ENCODE peak calls at places on chromosome 18, in seven cellular contexts. One of them, this sample, is unnamed. For H3K4me1, the result is how much of the 10 kb centered on the place peaks cover.

GRCh38 chr18:77206676-77207370 is 42.8 kb upstream of the GALR1 start:
- DNase-seq in PC-3: no peak
- DNase-seq in A549: no peak
- DNase-seq in BE2C: no peak
- DNase-seq in mammary epithelial cell: no peak
- DNase-seq in thyroid gland: peak
- DNase-seq in Peyer's patch: no peak
- DNase-seq in this sample: peak

GRCh38 chr18:44859263-44859662 is 178.6 kb downstream of the SETBP1 start:
- DNase-seq in A549: no peak
- DNase-seq in thyroid gland: no peak
- DNase-seq in BE2C: no peak
- DNase-seq in PC-3: peak
- DNase-seq in Peyer's patch: no peak
- DNase-seq in mammary epithelial cell: peak
- DNase-seq in this sample: no peak

GRCh38 chr18:29313312-29313711 is 1136.4 kb upstream of the CDH2 start:
- DNase-seq in mammary epithelial cell: no peak
- DNase-seq in PC-3: no peak
- DNase-seq in Peyer's patch: no peak
- DNase-seq in BE2C: no peak
- DNase-seq in thyroid gland: no peak
- DNase-seq in A549: no peak
- DNase-seq in this sample: no peak

GRCh38 chr18:68498185-68498584 is 216.7 kb downstream of the TMX3 start:
- DNase-seq in BE2C: no peak
- DNase-seq in A549: no peak
- DNase-seq in Peyer's patch: no peak
- DNase-seq in thyroid gland: no peak
- DNase-seq in PC-3: no peak
- DNase-seq in mammary epithelial cell: no peak
- DNase-seq in this sample: no peak

GRCh38 chr18:78787751-78788150 is 191.9 kb upstream of the SALL3 start:
- DNase-seq in mammary epithelial cell: no peak
- DNase-seq in PC-3: no peak
- DNase-seq in A549: no peak
- DNase-seq in Peyer's patch: no peak
- DNase-seq in BE2C: no peak
- DNase-seq in thyroid gland: no peak
- DNase-seq in this sample: no peak

GRCh38 chr18:56615738-56616520 is 22.5 kb downstream of the TXNL1 start:
- DNase-seq in thyroid gland: peak
- DNase-seq in PC-3: no peak
- DNase-seq in A549: no peak
- DNase-seq in Peyer's patch: no peak
- DNase-seq in BE2C: no peak
- DNase-seq in mammary epithelial cell: no peak
- DNase-seq in this sample: no peak

GRCh38 chr18:35172451-35173035 is 68.3 kb upstream of the ZNF397 start:
- DNase-seq in A549: no peak
- DNase-seq in thyroid gland: no peak
- DNase-seq in PC-3: no peak
- DNase-seq in Peyer's patch: no peak
- DNase-seq in BE2C: no peak
- DNase-seq in mammary epithelial cell: no peak
- DNase-seq in this sample: no peak

GRCh38 chr18:35193313-35193712 is 47.5 kb upstream of the ZNF397 start:
- DNase-seq in A549: no peak
- DNase-seq in BE2C: no peak
- DNase-seq in Peyer's patch: no peak
- DNase-seq in PC-3: no peak
- DNase-seq in thyroid gland: no peak
- DNase-seq in mammary epithelial cell: no peak
- DNase-seq in this sample: no peak

GRCh38 chr18:49025426-49025766 is 74.6 kb upstream of the SMAD7 start:
- DNase-seq in PC-3: no peak
- DNase-seq in A549: no peak
- DNase-seq in BE2C: no peak
- DNase-seq in mammary epithelial cell: no peak
- DNase-seq in thyroid gland: no peak
- DNase-seq in Peyer's patch: no peak
- DNase-seq in this sample: no peak

GRCh38 chr18:49024808-49025361 is 74.1 kb upstream of the SMAD7 start:
- DNase-seq in PC-3: no peak
- DNase-seq in BE2C: peak
- DNase-seq in A549: no peak
- DNase-seq in mammary epithelial cell: no peak
- DNase-seq in thyroid gland: no peak
- DNase-seq in Peyer's patch: peak
- DNase-seq in this sample: no peak

GRCh38 chr18:49025767-49026500 is 75.2 kb upstream of the SMAD7 start:
- DNase-seq in BE2C: no peak
- DNase-seq in thyroid gland: no peak
- DNase-seq in PC-3: no peak
- DNase-seq in A549: no peak
- DNase-seq in mammary epithelial cell: no peak
- DNase-seq in Peyer's patch: peak
- DNase-seq in this sample: no peak

GRCh38 chr18:49028091-49028490 is 77.3 kb upstream of the SMAD7 start:
- DNase-seq in PC-3: no peak
- DNase-seq in thyroid gland: no peak
- DNase-seq in A549: no peak
- DNase-seq in BE2C: no peak
- DNase-seq in mammary epithelial cell: no peak
- DNase-seq in Peyer's patch: no peak
- DNase-seq in this sample: no peak

DNA sequence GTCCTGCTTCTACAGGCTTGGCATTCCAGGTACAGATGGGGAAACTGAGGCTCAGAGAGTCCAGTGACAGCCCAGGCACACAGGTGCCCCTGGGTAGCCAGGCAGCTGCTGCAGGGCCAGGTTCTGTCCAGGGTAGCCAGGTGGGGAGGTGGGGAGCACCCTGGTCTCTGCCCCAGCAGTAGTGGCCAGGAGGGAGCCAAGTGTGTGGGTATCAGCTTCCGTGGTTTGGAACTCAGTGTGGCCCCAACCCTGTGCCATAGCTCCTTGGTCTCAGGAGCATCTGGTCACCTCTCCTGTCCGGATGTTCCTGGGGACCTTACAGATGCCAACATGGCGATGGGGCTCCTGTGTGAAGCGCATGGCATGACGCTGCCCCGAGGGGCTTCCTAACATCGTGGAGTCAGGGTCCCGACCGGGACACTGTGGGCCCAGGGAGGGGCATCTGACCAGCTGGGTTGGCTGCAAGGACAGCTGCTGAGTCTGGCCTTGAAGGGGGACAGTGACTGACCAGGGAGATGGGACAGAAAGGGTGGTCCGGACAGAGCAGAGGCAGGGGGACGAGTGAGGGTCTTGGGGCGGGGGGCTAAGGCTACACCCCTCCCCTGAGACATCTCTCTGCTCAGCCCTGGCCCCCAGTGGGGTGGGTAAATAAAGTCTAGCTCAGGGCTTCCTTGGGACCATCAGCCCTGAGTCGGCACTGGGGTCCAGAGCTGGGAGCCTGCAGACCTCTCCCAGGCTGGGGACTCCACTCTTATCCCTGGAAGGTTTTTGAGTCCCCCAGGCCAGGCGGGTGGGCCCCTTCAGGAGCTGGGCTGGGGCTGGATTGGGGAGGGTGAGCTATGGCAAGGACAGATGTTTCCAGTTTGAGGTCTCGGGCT is 76.0 kb upstream of the SMAD7 start:
- DNase-seq in A549: no peak
- DNase-seq in BE2C: no peak
- DNase-seq in thyroid gland: no peak
- DNase-seq in Peyer's patch: peak
- DNase-seq in PC-3: no peak
- DNase-seq in mammary epithelial cell: no peak
- DNase-seq in this sample: no peak
- H3K4me1 ChIP-seq in A549: under half
- H3K4me1 ChIP-seq in BE2C: under half
- H3K4me1 ChIP-seq in thyroid gland: under half
- H3K4me1 ChIP-seq in Peyer's patch: under half
- H3K4me1 ChIP-seq in PC-3: under half
- H3K4me1 ChIP-seq in mammary epithelial cell: under half
- H3K4me1 ChIP-seq in this sample: under half

GRCh38 chr18:12890964-12891363 is 6.9 kb upstream of the PTPN2 start:
- DNase-seq in Peyer's patch: no peak
- DNase-seq in BE2C: no peak
- DNase-seq in mammary epithelial cell: no peak
- DNase-seq in PC-3: no peak
- DNase-seq in A549: no peak
- DNase-seq in thyroid gland: no peak
- DNase-seq in this sample: no peak

GRCh38 chr18:12895016-12895415 is 11.0 kb upstream of the PTPN2 start:
- DNase-seq in mammary epithelial cell: no peak
- DNase-seq in PC-3: no peak
- DNase-seq in Peyer's patch: no peak
- DNase-seq in thyroid gland: no peak
- DNase-seq in BE2C: no peak
- DNase-seq in A549: no peak
- DNase-seq in this sample: peak

GRCh38 chr18:12886498-12887126 is 2.6 kb upstream of the PTPN2 start:
- DNase-seq in A549: no peak
- DNase-seq in thyroid gland: no peak
- DNase-seq in PC-3: peak
- DNase-seq in BE2C: peak
- DNase-seq in Peyer's patch: no peak
- DNase-seq in mammary epithelial cell: peak
- DNase-seq in this sample: peak

GRCh38 chr18:12891561-12891960 is 7.5 kb upstream of the PTPN2 start:
- DNase-seq in Peyer's patch: no peak
- DNase-seq in A549: no peak
- DNase-seq in mammary epithelial cell: no peak
- DNase-seq in thyroid gland: no peak
- DNase-seq in BE2C: no peak
- DNase-seq in PC-3: peak
- DNase-seq in this sample: peak

GRCh38 chr18:12890500-12890899 is 6.5 kb upstream of the PTPN2 start:
- DNase-seq in mammary epithelial cell: no peak
- DNase-seq in thyroid gland: no peak
- DNase-seq in BE2C: no peak
- DNase-seq in Peyer's patch: no peak
- DNase-seq in PC-3: peak
- DNase-seq in A549: no peak
- DNase-seq in this sample: peak
- TF ChIP-seq CTCF in mammary epithelial cell: no peak
- TF ChIP-seq CTCF in thyroid gland: no peak
- TF ChIP-seq CTCF in BE2C: peak
- TF ChIP-seq CTCF in Peyer's patch: peak
- TF ChIP-seq CTCF in PC-3: no peak
- TF ChIP-seq CTCF in A549: no peak
- TF ChIP-seq CTCF in this sample: no peak

GRCh38 chr18:9926223-9926894 is 12.5 kb downstream of the VAPA start:
- DNase-seq in mammary epithelial cell: no peak
- DNase-seq in thyroid gland: no peak
- DNase-seq in A549: no peak
- DNase-seq in Peyer's patch: no peak
- DNase-seq in BE2C: no peak
- DNase-seq in PC-3: no peak
- DNase-seq in this sample: peak

GRCh38 chr18:9926977-9927376 is 13.2 kb downstream of the VAPA start:
- DNase-seq in Peyer's patch: no peak
- DNase-seq in BE2C: no peak
- DNase-seq in A549: no peak
- DNase-seq in thyroid gland: no peak
- DNase-seq in mammary epithelial cell: no peak
- DNase-seq in PC-3: no peak
- DNase-seq in this sample: no peak

GRCh38 chr18:9928646-9929259 is 14.9 kb downstream of the VAPA start:
- DNase-seq in BE2C: no peak
- DNase-seq in Peyer's patch: no peak
- DNase-seq in mammary epithelial cell: peak
- DNase-seq in PC-3: peak
- DNase-seq in thyroid gland: no peak
- DNase-seq in A549: no peak
- DNase-seq in this sample: no peak

GRCh38 chr18:9925795-9926194 is 12.0 kb downstream of the VAPA start:
- DNase-seq in A549: no peak
- DNase-seq in BE2C: no peak
- DNase-seq in Peyer's patch: no peak
- DNase-seq in mammary epithelial cell: no peak
- DNase-seq in thyroid gland: no peak
- DNase-seq in PC-3: no peak
- DNase-seq in this sample: no peak

DNA sequence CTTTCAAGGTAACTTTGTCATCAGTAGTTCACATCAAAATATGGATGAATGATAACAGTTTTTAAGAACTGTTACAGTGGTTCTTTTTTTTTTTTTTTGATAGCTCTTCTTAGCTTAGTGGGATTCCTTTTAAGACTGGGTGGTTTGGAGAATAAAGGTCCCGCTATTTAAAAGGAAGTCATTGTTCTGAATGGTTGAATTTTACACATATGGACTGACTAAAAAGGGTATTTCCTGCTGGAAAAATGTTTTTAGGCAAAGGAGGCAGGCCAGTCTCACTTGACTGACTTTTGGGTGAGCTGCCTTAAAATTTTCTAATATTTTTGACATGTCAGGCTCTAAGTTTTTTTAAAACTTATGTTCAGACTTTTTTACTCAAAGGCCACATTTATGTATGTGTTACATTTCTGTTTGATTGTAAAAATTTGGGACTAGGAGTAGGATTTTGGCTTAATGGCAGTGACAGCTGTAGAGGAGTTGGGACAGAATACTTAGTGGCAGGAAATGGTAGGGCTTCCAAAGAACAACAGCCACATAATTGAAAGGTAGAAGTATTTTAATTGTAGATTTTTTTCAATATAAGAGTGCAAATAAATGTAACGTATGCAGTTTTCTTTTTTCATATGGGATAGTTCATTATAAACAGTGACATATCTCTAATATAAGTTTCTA is 13.7 kb downstream of the VAPA start:
- DNase-seq in mammary epithelial cell: no peak
- DNase-seq in BE2C: no peak
- DNase-seq in thyroid gland: no peak
- DNase-seq in PC-3: no peak
- DNase-seq in Peyer's patch: no peak
- DNase-seq in A549: no peak
- DNase-seq in this sample: no peak
- H3K4me1 ChIP-seq in mammary epithelial cell: under half
- H3K4me1 ChIP-seq in BE2C: under half
- H3K4me1 ChIP-seq in thyroid gland: under half
- H3K4me1 ChIP-seq in PC-3: under half
- H3K4me1 ChIP-seq in Peyer's patch: under half
- H3K4me1 ChIP-seq in A549: half or more
- H3K4me1 ChIP-seq in this sample: under half

GRCh38 chr18:55269632-55270031 is 310.4 kb upstream of the CCDC68 start:
- DNase-seq in A549: no peak
- DNase-seq in thyroid gland: no peak
- DNase-seq in Peyer's patch: no peak
- DNase-seq in BE2C: no peak
- DNase-seq in mammary epithelial cell: no peak
- DNase-seq in PC-3: no peak
- DNase-seq in this sample: no peak

GRCh38 chr18:55272510-55273243 is 313.4 kb upstream of the CCDC68 start:
- DNase-seq in mammary epithelial cell: no peak
- DNase-seq in BE2C: no peak
- DNase-seq in thyroid gland: no peak
- DNase-seq in PC-3: no peak
- DNase-seq in Peyer's patch: no peak
- DNase-seq in A549: no peak
- DNase-seq in this sample: no peak

GRCh38 chr18:55280515-55280914 is 307.5 kb downstream of the TCF4 start:
- DNase-seq in thyroid gland: no peak
- DNase-seq in A549: no peak
- DNase-seq in PC-3: no peak
- DNase-seq in mammary epithelial cell: no peak
- DNase-seq in Peyer's patch: no peak
- DNase-seq in BE2C: no peak
- DNase-seq in this sample: no peak

DNA sequence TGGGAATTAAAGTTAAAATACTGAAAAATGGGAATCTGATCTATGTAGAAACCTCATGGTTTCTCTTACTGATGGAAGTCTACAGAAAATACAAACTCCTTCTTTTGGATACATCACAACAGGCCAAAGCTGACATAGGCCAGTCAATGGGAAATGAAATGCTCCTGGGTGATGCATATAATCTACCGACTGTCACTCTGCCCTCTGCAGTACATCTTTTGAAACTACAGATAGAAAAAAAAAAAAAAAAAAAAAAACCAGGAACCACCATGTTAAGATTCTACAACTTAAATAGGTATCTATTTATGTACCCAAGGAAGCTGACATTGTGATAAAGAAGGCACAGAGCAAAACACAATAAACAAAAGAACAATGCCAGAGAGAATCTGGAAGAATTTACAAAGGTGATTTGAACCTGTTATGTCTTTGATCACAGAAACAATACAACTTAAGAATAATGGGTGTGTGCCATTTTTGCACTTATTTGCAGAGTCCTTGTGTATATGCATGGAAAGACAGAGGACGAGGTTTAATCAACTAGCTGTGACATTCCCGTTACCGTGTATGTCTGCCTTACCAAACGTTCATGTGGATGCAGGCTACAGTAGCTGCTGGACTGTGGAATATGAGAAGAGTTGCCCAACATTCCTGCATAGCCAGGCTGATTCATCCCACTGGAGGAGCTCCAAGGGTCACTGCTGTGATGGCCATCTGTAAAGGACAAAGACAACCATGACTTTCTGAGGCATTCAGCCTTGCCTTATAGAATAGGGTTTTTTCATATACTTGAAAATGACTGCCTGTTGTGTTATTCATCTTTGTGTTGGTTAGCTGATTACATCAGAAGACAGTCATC is 312.7 kb downstream of the TCF4 start:
- DNase-seq in PC-3: peak
- DNase-seq in Peyer's patch: no peak
- DNase-seq in BE2C: no peak
- DNase-seq in A549: no peak
- DNase-seq in mammary epithelial cell: peak
- DNase-seq in thyroid gland: peak
- DNase-seq in this sample: no peak
- TF ChIP-seq CTCF in PC-3: peak
- TF ChIP-seq CTCF in Peyer's patch: peak
- TF ChIP-seq CTCF in BE2C: peak
- TF ChIP-seq CTCF in A549: no peak
- TF ChIP-seq CTCF in mammary epithelial cell: peak
- TF ChIP-seq CTCF in thyroid gland: no peak
- TF ChIP-seq CTCF in this sample: peak